ENCODE peak calls at places on chromosomes 11 and 22, in nine cellular contexts. G is upper lobe of left lung, U is transverse colon, A is vagina, F is stomach, O is breast epithelium, V is GM23338, K is SK-N-SH, H is GM12878. L is an unnamed sample.

GRCh38 chr11:46285173-46285572 is 7.7 kb downstream of the CREB3L1 start:
- DNase-seq in G (no peak), V (no peak), O (no peak), F (no peak), A (no peak), U (no peak), K (no peak), H (no peak), L (no peak)

GRCh38 chr11:70524096-70524922 is 126.0 kb downstream of the CTTN start:
- DNase-seq in A (no peak), H (no peak), U (no peak), F (no peak), G (no peak), K (peak; percentile 59), V (peak; percentile 65), O (no peak), L (no peak)

GRCh38 chr22:47626428-47627390 is 864.3 kb downstream of the TBC1D22A start:
- DNase-seq in K (no peak), G (no peak), H (no peak), V (no peak), A (peak; percentile 70), F (no peak), O (no peak), U (no peak), L (peak; percentile 28)

GRCh38 chr11:10568486-10568941 is at the start of gene LYVE1:
- DNase-seq in F (no peak), K (no peak), A (peak; percentile 87), U (peak; percentile 11), O (no peak), V (no peak), H (no peak), G (no peak), L (peak; percentile 72)

GRCh38 chr22:38230108-38230825 is 28.5 kb downstream of the MAFF start:
- DNase-seq in H (no peak), O (peak; percentile 68), U (peak; percentile 80), V (peak; percentile 73), A (no peak), G (peak; percentile 62), K (no peak), F (peak; percentile 82), L (no peak)

GRCh38 chr11:44199298-44199697 is 103.8 kb downstream of the EXT2 start:
- DNase-seq in U (no peak), V (peak; percentile 57), K (no peak), F (no peak), G (no peak), H (no peak), A (no peak), O (no peak), L (no peak)

GRCh38 chr11:61930936-61931335 is 13.6 kb upstream of the RAB3IL1 start:
- DNase-seq in O (no peak), V (no peak), K (no peak), A (no peak), G (no peak), F (no peak), H (no peak), U (no peak), L (no peak)

GRCh38 chr11:111459506-111460270 is 52.5 kb downstream of the BTG4 start:
- DNase-seq in A (peak; percentile 52), F (no peak), V (peak; percentile 38), G (no peak), K (peak; percentile 7), H (no peak), U (no peak), O (no peak), L (no peak)

GRCh38 chr11:48384670-48385069 is 18.4 kb upstream of the OR4C5 start:
- DNase-seq in A (no peak), U (no peak), K (no peak), H (no peak), G (no peak), F (no peak), V (peak; percentile 30), O (no peak), L (no peak)

GRCh38 chr11:124673333-124674167 is at the start of the genes SIAE and SPA17:
- DNase-seq in O (peak; percentile 93), V (peak; percentile 96), K (peak; percentile 97), A (peak; percentile 97), H (peak; percentile 74), F (peak; percentile 93), U (peak; percentile 96), G (peak; percentile 96), L (peak; percentile 97)
- TF ChIP-seq POLR2AphosphoS5 in O (peak; percentile 76), V (peak; percentile 87), K (peak; percentile 94), A (peak; percentile 95), H (no peak), F (peak; percentile 64), U (peak; percentile 95), G (peak; percentile 90), L (peak; percentile 84)

DNA sequence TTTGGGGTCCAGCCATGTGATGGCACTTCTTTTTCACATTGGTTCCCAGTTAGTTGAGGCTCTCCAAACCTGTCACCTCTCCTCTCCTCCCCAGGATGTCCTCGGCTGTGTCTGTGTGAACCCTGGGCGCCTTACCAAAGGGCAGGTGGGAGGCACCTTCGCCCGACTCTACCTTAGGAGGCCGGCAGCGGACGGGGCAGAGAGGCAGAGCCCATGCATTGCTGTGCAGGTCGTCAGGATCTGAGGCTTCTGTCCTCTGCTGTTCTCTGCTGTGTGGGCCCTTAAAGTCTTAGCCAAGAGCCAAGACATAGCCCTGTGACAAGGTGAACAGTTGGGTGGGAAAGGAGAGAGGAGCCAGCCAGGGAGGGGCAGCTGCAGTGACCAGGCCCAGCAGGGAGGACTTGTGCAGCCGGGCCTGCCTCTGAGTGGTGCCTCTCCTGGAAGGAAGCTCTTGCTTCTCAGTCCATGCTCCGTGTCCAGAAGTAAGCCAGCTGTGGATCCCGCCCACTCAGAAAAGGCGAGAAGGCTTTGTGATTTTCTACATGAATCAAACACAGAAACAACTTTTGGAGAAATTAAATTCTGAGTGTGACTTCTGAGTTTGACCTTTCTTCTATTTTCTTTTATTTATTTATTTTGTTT is 17.5 kb upstream of the CDC42EP2 start:
- DNase-seq in H (no peak), O (no peak), F (no peak), V (no peak), G (no peak), K (no peak), U (no peak), A (no peak), L (peak; percentile 85)
- H3K4me1 ChIP-seq in H (no peaks in the 10 kb centered on the region), O (peaks cover 5% of the 10 kb centered on the region), F (peaks cover 87% of the 10 kb centered on the region), V (peaks cover 11% of the 10 kb centered on the region), G (peaks cover 39% of the 10 kb centered on the region), K (no peaks in the 10 kb centered on the region), U (peaks cover 80% of the 10 kb centered on the region), A (peaks cover 91% of the 10 kb centered on the region), L (peaks cover 100% of the 10 kb centered on the region)

GRCh38 chr11:86571273-86571948 is 101.0 kb downstream of the ME3 start:
- DNase-seq in K (peak; percentile 36), U (peak; percentile 53), G (no peak), H (no peak), F (no peak), O (no peak), A (no peak), V (peak; percentile 94), L (no peak)
- TF ChIP-seq CTCF in K (peak; percentile 59), U (peak; percentile 82), G (no peak), H (peak; percentile 20), F (no peak), O (no peak), A (peak; percentile 7), V (peak; percentile 84), L (no peak)

GRCh38 chr11:17238377-17238776 is 30.6 kb upstream of the PIK3C2A start:
- DNase-seq in H (no peak), O (peak; percentile 62), F (peak; percentile 28), G (no peak), V (no peak), A (no peak), K (no peak), U (no peak), L (no peak)
- TF ChIP-seq POLR2AphosphoS5 in H (no peak), O (peak; percentile 57), F (no peak), G (no peak), V (no peak), A (peak; percentile 70), K (no peak), U (no peak), L (no peak)

GRCh38 chr11:128547946-128548654 is 39.3 kb downstream of the ETS1 start:
- DNase-seq in K (no peak), O (no peak), A (no peak), F (no peak), V (no peak), G (no peak), U (no peak), H (no peak), L (no peak)

GRCh38 chr11:128550967-128551522 is 36.3 kb downstream of the ETS1 start:
- DNase-seq in F (no peak), A (no peak), H (no peak), G (no peak), V (no peak), U (no peak), K (no peak), O (no peak), L (peak; percentile 76)

GRCh38 chr11:128549256-128549944 is 38.0 kb downstream of the ETS1 start:
- DNase-seq in F (no peak), G (no peak), H (no peak), U (peak; percentile 31), V (peak; percentile 58), A (no peak), K (no peak), O (no peak), L (peak; percentile 89)

GRCh38 chr11:128550261-128550821 is 37.0 kb downstream of the ETS1 start:
- DNase-seq in A (no peak), G (no peak), H (no peak), U (no peak), V (no peak), F (no peak), K (no peak), O (no peak), L (no peak)

GRCh38 chr11:128548655-128549255 is 38.6 kb downstream of the ETS1 start:
- DNase-seq in F (peak; percentile 49), V (peak; percentile 60), K (peak; percentile 77), O (no peak), A (peak; percentile 92), G (peak; percentile 46), H (no peak), U (peak; percentile 62), L (peak; percentile 90)
- H3K4me1 ChIP-seq in F (peaks cover 59% of the 10 kb centered on the region), V (peaks cover 42% of the 10 kb centered on the region), K (no peaks in the 10 kb centered on the region), O (no peaks in the 10 kb centered on the region), A (peaks cover 26% of the 10 kb centered on the region), G (peaks cover 61% of the 10 kb centered on the region), H (peaks cover 42% of the 10 kb centered on the region), U (peaks cover 54% of the 10 kb centered on the region), L (peaks cover 30% of the 10 kb centered on the region)

GRCh38 chr11:76709259-76709658 is 38.7 kb upstream of the LRRC32 start:
- DNase-seq in F (no peak), K (no peak), V (no peak), U (no peak), O (no peak), H (no peak), G (no peak), A (no peak), L (no peak)

GRCh38 chr11:76709756-76710155 is 39.2 kb upstream of the LRRC32 start:
- DNase-seq in A (no peak), H (no peak), G (no peak), K (no peak), V (no peak), U (no peak), F (no peak), O (no peak), L (no peak)

GRCh38 chr11:76714493-76714892 is 43.9 kb upstream of the LRRC32 start:
- DNase-seq in G (no peak), A (no peak), O (no peak), V (no peak), H (no peak), F (no peak), K (no peak), U (no peak), L (no peak)

GRCh38 chr11:76713499-76713898 is 43.0 kb upstream of the LRRC32 start:
- DNase-seq in H (no peak), O (no peak), U (no peak), G (no peak), A (no peak), V (no peak), K (no peak), F (no peak), L (no peak)

GRCh38 chr11:76712125-76712524 is 41.6 kb upstream of the LRRC32 start:
- DNase-seq in H (no peak), F (no peak), O (no peak), V (no peak), K (no peak), U (no peak), A (no peak), G (no peak), L (no peak)
- TF ChIP-seq CTCF in H (no peak), F (no peak), O (no peak), V (peak; percentile 5), K (no peak), U (no peak), A (no peak), G (no peak), L (no peak)